ENCODE peak calls at places on chromosomes 11 and 22, in eight cellular contexts. H is tibial artery; D is GDM1; P is HTR-8/SVneo; I is GM12865; M is CD8-positive, alpha-beta memory T cell; T is foreskin fibroblast; W is GM20000. E is an unnamed sample.

GRCh38 chr22:40436460-40437431 is 66.4 kb downstream of the SGSM3 start:
- DNase-seq in H (peak; percentile 65), D (peak; percentile 46), P (peak; percentile 29), I (peak; percentile 93), M (no peak), T (peak; percentile 69), W (peak; percentile 57), E (peak; percentile 66)

GRCh38 chr11:74749127-74749964 is 697 bp downstream of the RNF169 start:
- DNase-seq in H (peak; percentile 67), D (peak; percentile 56), P (peak; percentile 57), I (peak; percentile 77), M (peak; percentile 33), T (peak; percentile 65), W (peak; percentile 79), E (peak; percentile 72)

GRCh38 chr11:101458161-101458560 is 125.6 kb downstream of the TRPC6 start:
- DNase-seq in H (no peak), D (no peak), P (no peak), I (no peak), M (no peak), T (no peak), W (no peak), E (no peak)

GRCh38 chr22:24330636-24331035 is 60.0 kb downstream of the SPECC1L start:
- DNase-seq in H (no peak), D (no peak), P (no peak), I (no peak), M (no peak), T (peak; percentile 35), W (no peak), E (no peak)

GRCh38 chr11:73172992-73173656 is 31.0 kb upstream of the FCHSD2 start:
- DNase-seq in H (no peak), D (no peak), P (no peak), I (no peak), M (no peak), T (no peak), W (no peak), E (no peak)

GRCh38 chr11:35964846-35965245 is 21.0 kb downstream of the LDLRAD3 start:
- DNase-seq in H (no peak), D (no peak), P (no peak), I (no peak), M (no peak), T (peak; percentile 19), W (no peak), E (no peak)

GRCh38 chr11:20011294-20011951 is 148.9 kb downstream of the DBX1 start:
- DNase-seq in H (no peak), D (no peak), P (no peak), I (no peak), M (no peak), T (no peak), W (no peak), E (no peak)

GRCh38 chr22:38462960-38463784 is 4.7 kb upstream of the KDELR3 start:
- DNase-seq in H (no peak), D (no peak), P (no peak), I (no peak), M (no peak), T (no peak), W (peak; percentile 12), E (peak; percentile 80)

GRCh38 chr11:73478737-73479347 is 102.6 kb downstream of the RELT start:
- DNase-seq in H (no peak), D (no peak), P (peak; percentile 61), I (peak; percentile 14), M (no peak), T (peak; percentile 70), W (peak; percentile 9), E (peak; percentile 31)

E was measured in K562.